ENCODE peak calls at places on chromosome 5, in four cellular contexts. One of them, this sample, is unnamed.

GRCh38 chr5:165457854-165458481 is 1952.5 kb downstream of the MAT2B start:
- DNase-seq in K562: no peak
- DNase-seq in A549: peak
- DNase-seq in HepG2: no peak
- DNase-seq in this sample: peak

GRCh38 chr5:59485629-59486439 is 407.7 kb downstream of the PDE4D start:
- DNase-seq in K562: no peak
- DNase-seq in HepG2: no peak
- DNase-seq in A549: peak
- DNase-seq in this sample: no peak

GRCh38 chr5:61020415-61020814 is 75.4 kb downstream of the NDUFAF2 start:
- DNase-seq in HepG2: peak
- DNase-seq in K562: no peak
- DNase-seq in A549: peak
- DNase-seq in this sample: no peak

GRCh38 chr5:161889971-161890370 is 42.1 kb downstream of the GABRA1 start:
- DNase-seq in HepG2: no peak
- DNase-seq in A549: no peak
- DNase-seq in K562: no peak
- DNase-seq in this sample: no peak

GRCh38 chr5:135100011-135100410 is 66.0 kb upstream of the PITX1 start:
- DNase-seq in K562: no peak
- DNase-seq in A549: no peak
- DNase-seq in HepG2: no peak
- DNase-seq in this sample: no peak

GRCh38 chr5:150612405-150612804 is 28.1 kb upstream of the SYNPO start:
- DNase-seq in K562: no peak
- DNase-seq in HepG2: no peak
- DNase-seq in A549: no peak
- DNase-seq in this sample: no peak

GRCh38 chr5:40442346-40442745 is 237.4 kb upstream of the PTGER4 start:
- DNase-seq in A549: no peak
- DNase-seq in HepG2: peak
- DNase-seq in K562: no peak
- DNase-seq in this sample: no peak

GRCh38 chr5:128271859-128272446 is 188.4 kb downstream of the SLC12A2 start:
- DNase-seq in K562: no peak
- DNase-seq in HepG2: no peak
- DNase-seq in A549: peak
- DNase-seq in this sample: no peak

GRCh38 chr5:112973036-112973435 is 3.6 kb upstream of the DCP2 start:
- DNase-seq in A549: no peak
- DNase-seq in K562: no peak
- DNase-seq in HepG2: no peak
- DNase-seq in this sample: no peak

GRCh38 chr5:149132474-149132873 is 8.8 kb upstream of the ABLIM3 start:
- DNase-seq in HepG2: no peak
- DNase-seq in A549: no peak
- DNase-seq in K562: no peak
- DNase-seq in this sample: no peak

GRCh38 chr5:48192-48591 is 43.8 kb upstream of the PLEKHG4B start:
- DNase-seq in A549: no peak
- DNase-seq in HepG2: no peak
- DNase-seq in K562: no peak
- DNase-seq in this sample: no peak

GRCh38 chr5:148586796-148587195 is 67.5 kb downstream of the HTR4 start:
- DNase-seq in K562: no peak
- DNase-seq in HepG2: no peak
- DNase-seq in A549: no peak
- DNase-seq in this sample: peak

GRCh38 chr5:32710859-32711692 is at the start of gene NPR3:
- DNase-seq in HepG2: no peak
- DNase-seq in A549: peak
- DNase-seq in K562: no peak
- DNase-seq in this sample: peak

GRCh38 chr5:57298295-57298984 is 124.6 kb downstream of the GPBP1 start:
- DNase-seq in K562: peak
- DNase-seq in HepG2: peak
- DNase-seq in A549: peak
- DNase-seq in this sample: peak

GRCh38 chr5:150510460-150511263 is 2.7 kb downstream of the NDST1 start:
- DNase-seq in K562: no peak
- DNase-seq in A549: peak
- DNase-seq in HepG2: peak
- DNase-seq in this sample: no peak

DNA sequence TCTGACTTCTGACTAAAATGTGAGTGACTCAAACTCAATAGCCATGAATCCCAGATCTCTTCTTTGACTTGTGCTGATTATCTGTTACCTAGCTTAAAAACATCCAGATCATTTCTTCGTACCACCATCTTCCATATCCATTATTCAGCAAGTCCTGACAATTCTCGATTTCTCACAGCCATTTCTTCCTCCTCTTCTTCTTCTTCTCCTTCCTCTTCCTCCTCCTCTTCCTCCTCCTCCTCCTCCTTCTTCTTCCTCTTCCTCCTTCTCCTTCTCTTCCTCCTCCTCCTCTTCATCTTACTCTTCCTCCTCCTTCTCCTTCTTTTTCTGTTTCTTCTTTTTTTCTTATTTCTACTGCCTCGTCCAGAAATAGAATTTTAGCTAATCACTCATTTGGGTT is 77.0 kb upstream of the MAP1B start:
- DNase-seq in K562: no peak
- DNase-seq in HepG2: no peak
- DNase-seq in A549: no peak
- DNase-seq in this sample: no peak
- TF ChIP-seq JUN in K562: no peak
- TF ChIP-seq JUN in HepG2: no peak
- TF ChIP-seq JUN in A549: no peak
- TF ChIP-seq JUN in this sample: no peak

GRCh38 chr5:142065273-142065672 is 43.3 kb upstream of the NDFIP1 start:
- DNase-seq in A549: no peak
- DNase-seq in K562: no peak
- DNase-seq in HepG2: peak
- DNase-seq in this sample: peak

GRCh38 chr5:142059304-142059940 is 46.6 kb upstream of the GNPDA1 start:
- DNase-seq in A549: peak
- DNase-seq in K562: no peak
- DNase-seq in HepG2: peak
- DNase-seq in this sample: peak

GRCh38 chr5:142063376-142063775 is 45.2 kb upstream of the NDFIP1 start:
- DNase-seq in A549: no peak
- DNase-seq in HepG2: no peak
- DNase-seq in K562: no peak
- DNase-seq in this sample: no peak

GRCh38 chr5:142063878-142064331 is 44.7 kb upstream of the NDFIP1 start:
- DNase-seq in K562: no peak
- DNase-seq in HepG2: peak
- DNase-seq in A549: no peak
- DNase-seq in this sample: peak
- TF ChIP-seq NR3C1 in K562: no peak
- TF ChIP-seq NR3C1 in HepG2: no peak
- TF ChIP-seq NR3C1 in A549: no peak
- TF ChIP-seq NR3C1 in this sample: no peak

GRCh38 chr5:37569466-37569865 is 190.3 kb downstream of the WDR70 start:
- DNase-seq in K562: no peak
- DNase-seq in HepG2: no peak
- DNase-seq in A549: no peak
- DNase-seq in this sample: no peak

GRCh38 chr5:37567566-37567965 is 188.4 kb downstream of the WDR70 start:
- DNase-seq in A549: no peak
- DNase-seq in HepG2: no peak
- DNase-seq in K562: no peak
- DNase-seq in this sample: no peak

GRCh38 chr5:37568893-37569292 is 189.8 kb downstream of the WDR70 start:
- DNase-seq in K562: no peak
- DNase-seq in HepG2: no peak
- DNase-seq in A549: no peak
- DNase-seq in this sample: no peak

GRCh38 chr5:37568018-37568753 is 189.1 kb downstream of the WDR70 start:
- DNase-seq in HepG2: no peak
- DNase-seq in K562: no peak
- DNase-seq in A549: no peak
- DNase-seq in this sample: no peak

DNA sequence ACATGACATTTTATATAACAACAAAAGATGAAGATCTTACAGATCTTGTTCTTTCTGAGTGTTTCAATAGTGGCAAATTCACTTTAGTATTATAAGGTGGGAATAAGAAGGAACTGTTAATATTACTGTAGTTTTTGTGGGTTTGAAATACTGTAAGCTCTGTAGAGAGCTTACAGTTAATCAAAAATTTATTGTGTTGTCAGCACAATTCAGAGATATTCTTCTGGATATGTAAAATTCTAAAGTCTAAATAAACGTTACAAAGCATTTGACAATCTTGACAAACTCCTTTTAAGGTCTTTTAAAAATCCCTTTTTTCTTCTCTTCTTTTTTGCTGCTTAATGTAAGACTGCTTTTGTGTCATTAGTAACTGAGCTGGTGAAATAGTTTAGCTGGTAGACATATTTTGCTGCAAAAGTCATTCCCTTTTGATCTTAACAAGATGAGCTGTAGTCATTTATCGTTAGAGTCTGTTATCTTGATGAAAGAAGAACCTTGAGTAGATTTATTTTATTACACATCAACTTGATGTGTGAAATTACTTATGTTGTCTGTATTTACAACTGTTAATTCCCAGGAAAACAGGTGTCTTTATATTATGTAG is 186.1 kb downstream of the WDR70 start:
- DNase-seq in K562: no peak
- DNase-seq in A549: no peak
- DNase-seq in HepG2: no peak
- DNase-seq in this sample: no peak
- TF ChIP-seq JUN in K562: no peak
- TF ChIP-seq JUN in A549: no peak
- TF ChIP-seq JUN in HepG2: no peak
- TF ChIP-seq JUN in this sample: no peak

GRCh38 chr5:157566902-157567489 is 8.6 kb downstream of the ADAM19 start:
- DNase-seq in K562: no peak
- DNase-seq in HepG2: no peak
- DNase-seq in A549: no peak
- DNase-seq in this sample: no peak
- TF ChIP-seq NR3C1 in K562: no peak
- TF ChIP-seq NR3C1 in HepG2: no peak
- TF ChIP-seq NR3C1 in A549: no peak
- TF ChIP-seq NR3C1 in this sample: no peak

GRCh38 chr5:171927345-171927941 is 79.0 kb downstream of the FBXW11 start:
- DNase-seq in A549: no peak
- DNase-seq in K562: no peak
- DNase-seq in HepG2: no peak
- DNase-seq in this sample: no peak
- TF ChIP-seq JUN in A549: no peak
- TF ChIP-seq JUN in K562: no peak
- TF ChIP-seq JUN in HepG2: no peak
- TF ChIP-seq JUN in this sample: no peak

DNA sequence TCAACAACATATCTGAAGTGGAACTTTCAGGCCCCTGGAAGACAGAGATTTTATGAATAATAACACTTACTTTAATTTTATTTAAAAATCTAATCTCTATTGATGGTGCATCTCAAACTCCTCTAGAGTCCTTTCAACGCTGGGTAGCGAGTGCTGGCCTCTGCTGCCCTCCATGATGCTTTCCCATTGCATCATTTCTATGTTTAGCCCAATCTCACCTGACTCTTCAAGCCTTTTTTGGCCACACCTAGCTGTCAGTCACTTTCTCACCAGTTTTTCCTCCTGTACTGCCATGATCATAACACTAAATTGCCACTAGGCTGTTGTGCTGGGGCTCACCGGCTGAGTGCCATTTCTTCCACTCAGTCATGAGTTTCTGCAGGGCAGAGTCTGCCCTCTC is 396.1 kb upstream of the DAP start:
- DNase-seq in HepG2: no peak
- DNase-seq in K562: no peak
- DNase-seq in A549: no peak
- DNase-seq in this sample: no peak
- TF ChIP-seq NR3C1 in HepG2: no peak
- TF ChIP-seq NR3C1 in K562: no peak
- TF ChIP-seq NR3C1 in A549: no peak
- TF ChIP-seq NR3C1 in this sample: no peak

DNA sequence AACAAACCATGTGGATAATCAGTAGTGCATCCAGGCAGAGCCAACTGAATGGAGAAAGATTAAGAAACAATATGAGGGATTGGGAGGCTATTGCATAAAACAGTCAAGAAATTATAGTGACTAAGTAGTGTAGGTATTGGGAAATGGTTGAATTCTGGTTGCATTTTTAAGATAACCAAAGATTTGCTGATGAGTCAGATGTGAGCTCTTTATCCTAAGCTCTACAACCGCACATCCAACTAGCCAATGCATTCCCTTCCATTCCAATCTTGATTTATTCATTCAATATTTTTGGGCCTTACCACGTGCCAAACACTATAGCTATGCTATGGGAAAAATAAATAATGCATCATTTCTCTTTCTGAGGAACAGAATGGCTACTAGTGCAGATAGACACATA is 524.5 kb upstream of the RGMB start:
- DNase-seq in A549: no peak
- DNase-seq in K562: no peak
- DNase-seq in HepG2: no peak
- DNase-seq in this sample: no peak
- TF ChIP-seq JUN in A549: no peak
- TF ChIP-seq JUN in K562: no peak
- TF ChIP-seq JUN in HepG2: no peak
- TF ChIP-seq JUN in this sample: no peak

GRCh38 chr5:98927242-98927987 is 1.4 kb downstream of the CHD1 start:
- DNase-seq in A549: peak
- DNase-seq in K562: peak
- DNase-seq in HepG2: no peak
- DNase-seq in this sample: no peak
- TF ChIP-seq NR3C1 in A549: no peak
- TF ChIP-seq NR3C1 in K562: no peak
- TF ChIP-seq NR3C1 in HepG2: no peak
- TF ChIP-seq NR3C1 in this sample: no peak

This sample was measured in WTC11.